ENCODE peak calls at places on chromosomes 3 and 15, in four cellular contexts. B is HFFc6, Z is uterus, L is fibroblast of mammary gland. N is an unnamed sample.

GRCh38 chr15:63803106-63803886 is 30.5 kb downstream of the HERC1 start:
- DNase-seq in B (no peak), Z (no peak), L (no peak), N (no peak)

GRCh38 chr15:66946578-66947164 is 118.7 kb upstream of the SMAD3 start:
- DNase-seq in Z (peak; percentile 70), B (peak; percentile 45), L (peak; percentile 74), N (peak; percentile 75)

GRCh38 chr3:71423151-71423906 is 160.2 kb downstream of the FOXP1 start:
- DNase-seq in Z (peak; percentile 33), L (peak; percentile 24), B (no peak), N (no peak)

GRCh38 chr3:57604971-57605370 is 7.8 kb upstream of the ARF4 start:
- DNase-seq in Z (no peak), B (no peak), L (no peak), N (no peak)

GRCh38 chr3:32239638-32240550 is 1.4 kb downstream of the CMTM8 start:
- DNase-seq in B (no peak), L (peak; percentile 38), Z (no peak), N (no peak)

GRCh38 chr15:46365612-46366011 is 730.8 kb downstream of the SQOR start:
- DNase-seq in L (peak; percentile 73), B (peak; percentile 60), Z (no peak), N (peak; percentile 79)

GRCh38 chr15:78058401-78058935 is 19.0 kb downstream of the TBC1D2B start:
- DNase-seq in Z (no peak), L (no peak), B (no peak), N (no peak)

GRCh38 chr3:178810173-178810572 is 261.4 kb downstream of the ZMAT3 start:
- DNase-seq in L (no peak), B (no peak), Z (no peak), N (no peak)

GRCh38 chr15:67897646-67898045 is 57.8 kb upstream of the RNU6-1 start:
- DNase-seq in Z (no peak), L (no peak), B (no peak), N (no peak)

GRCh38 chr3:123816673-123817207 is 67.4 kb downstream of the MYLK start:
- DNase-seq in L (peak; percentile 22), B (peak; percentile 71), Z (peak; percentile 19), N (peak; percentile 77)

GRCh38 chr15:36136054-36136453 is 443.4 kb upstream of the CDIN1 start:
- DNase-seq in Z (no peak), L (peak; percentile 3), B (no peak), N (no peak)

N was measured in AG08395.